ENCODE peak calls at places on chromosomes 16 and 17, in four cellular contexts. D is uterus, S is HCT116, Y is right lobe of liver. T is an unnamed sample.

GRCh38 chr17:50634123-50634914 is at the start of gene ABCC3:
- DNase-seq in D (no peak), S (no peak), Y (peak), T (no peak)

GRCh38 chr17:12627776-12628491 is 37.8 kb upstream of the MYOCD start:
- DNase-seq in D (no peak), S (no peak), Y (no peak), T (no peak)

GRCh38 chr17:37816951-37817350 is 72.1 kb upstream of the HNF1B start:
- DNase-seq in D (no peak), S (no peak), Y (no peak), T (no peak)

GRCh38 chr16:7140899-7141298 is 191.7 kb upstream of the RBFOX1 start:
- DNase-seq in D (no peak), S (no peak), Y (no peak), T (no peak)

GRCh38 chr17:76709077-76709950 is 1.5 kb downstream of the MXRA7 start:
- DNase-seq in D (peak), S (no peak), Y (no peak), T (peak)

GRCh38 chr17:38542286-38542685 is 63.5 kb downstream of the SRCIN1 start:
- DNase-seq in D (no peak), S (no peak), Y (no peak), T (no peak)

GRCh38 chr17:61305024-61305423 is 94.6 kb upstream of the TBX2 start:
- DNase-seq in D (no peak), S (no peak), Y (no peak), T (no peak)

GRCh38 chr16:17321824-17322223 is 148.9 kb downstream of the XYLT1 start:
- DNase-seq in D (no peak), S (no peak), Y (no peak), T (no peak)

GRCh38 chr17:48429638-48430586 is at the start of gene SKAP1:
- DNase-seq in D (no peak), S (no peak), Y (no peak), T (no peak)
- H3K4me3 ChIP-seq in D (no peak), S (peak), Y (no peak), T (peak)

DNA sequence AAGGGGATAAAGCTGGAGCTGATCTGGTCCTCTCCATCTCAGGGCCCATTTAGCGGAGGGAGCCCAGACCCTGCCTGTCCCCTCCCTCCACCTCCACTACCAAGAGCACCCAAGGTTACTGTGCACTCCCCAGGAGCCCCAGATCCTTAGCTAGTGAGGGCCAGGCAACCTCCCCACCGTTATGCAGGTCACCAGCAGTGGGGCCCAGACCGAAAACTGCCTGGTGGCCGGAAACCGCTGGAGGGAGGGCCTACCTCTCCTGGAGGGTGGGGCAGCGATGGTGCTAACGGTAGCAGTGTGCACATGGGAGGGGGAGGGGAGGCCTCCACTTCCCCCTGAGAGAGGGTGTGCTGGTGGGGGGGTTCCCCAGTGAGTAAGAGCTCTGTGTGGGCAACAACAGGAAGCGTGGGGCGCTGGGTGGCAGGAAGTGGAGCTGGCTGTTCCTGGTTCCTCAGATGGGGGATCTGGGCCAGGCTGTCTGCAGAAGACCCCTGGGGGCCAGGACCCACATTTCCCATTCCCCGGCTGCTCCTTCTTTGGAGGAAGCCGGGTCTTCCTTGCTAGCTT is 4.4 kb downstream of the FMNL1 start:
- DNase-seq in D (peak), S (no peak), Y (peak), T (peak)
- TF ChIP-seq POLR2A in D (no peak), S (no peak), Y (no peak), T (no peak)

DNA sequence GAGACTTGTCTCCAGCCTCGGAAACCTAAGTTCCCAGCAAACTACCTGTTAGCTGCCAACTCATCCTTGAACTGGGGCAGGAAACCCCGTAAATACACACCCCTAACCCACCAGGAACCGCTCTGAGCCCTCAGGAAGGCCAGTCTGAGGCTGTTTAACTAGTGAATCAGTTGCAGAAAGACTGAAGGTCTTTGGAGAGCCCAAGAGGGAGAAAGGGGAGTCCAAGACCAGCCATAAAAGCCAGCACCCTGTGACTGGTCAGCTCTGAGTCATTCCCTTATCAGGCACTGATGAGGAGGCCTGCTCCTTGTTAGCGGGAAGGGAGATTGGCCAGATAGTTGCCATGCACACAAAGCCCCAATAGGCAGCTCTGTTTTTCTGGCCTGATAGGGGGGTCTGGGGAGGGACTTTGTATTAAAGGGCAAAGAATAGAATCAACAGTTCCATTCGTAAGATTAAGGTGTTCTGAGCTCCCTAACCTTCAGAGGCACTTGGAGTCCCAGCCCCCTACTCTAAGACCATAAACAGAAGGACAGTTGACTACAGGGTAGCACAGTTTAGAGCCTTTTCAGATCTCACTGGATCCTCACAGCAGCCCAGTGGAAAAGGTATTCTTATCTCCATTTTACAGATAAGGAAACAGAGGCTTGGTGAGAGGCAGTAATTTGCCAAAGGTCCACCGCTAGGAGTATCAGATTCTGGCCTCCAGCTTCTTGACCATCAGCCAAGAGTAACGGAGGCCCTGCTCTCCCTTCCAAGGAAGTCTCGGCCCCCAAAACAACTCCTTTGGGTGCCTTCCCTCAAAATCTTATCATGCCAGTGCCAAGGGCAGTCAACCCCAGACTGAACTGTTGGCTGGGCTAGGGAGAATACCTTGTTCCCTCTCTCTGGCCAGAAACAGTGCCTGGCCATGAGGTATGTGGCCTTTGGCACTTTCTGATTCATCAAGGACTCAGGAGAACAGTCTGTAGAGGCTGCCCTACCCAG is 2.2 kb upstream of the KRT19 start:
- DNase-seq in D (peak), S (peak), Y (no peak), T (peak)
- H3K4me3 ChIP-seq in D (no peak), S (peak), Y (no peak), T (no peak)

GRCh38 chr16:53099318-53100130 is 44.7 kb downstream of the CHD9 start:
- DNase-seq in D (peak), S (peak), Y (peak), T (peak)
- TF ChIP-seq POLR2A in D (no peak), S (no peak), Y (peak), T (no peak)

DNA sequence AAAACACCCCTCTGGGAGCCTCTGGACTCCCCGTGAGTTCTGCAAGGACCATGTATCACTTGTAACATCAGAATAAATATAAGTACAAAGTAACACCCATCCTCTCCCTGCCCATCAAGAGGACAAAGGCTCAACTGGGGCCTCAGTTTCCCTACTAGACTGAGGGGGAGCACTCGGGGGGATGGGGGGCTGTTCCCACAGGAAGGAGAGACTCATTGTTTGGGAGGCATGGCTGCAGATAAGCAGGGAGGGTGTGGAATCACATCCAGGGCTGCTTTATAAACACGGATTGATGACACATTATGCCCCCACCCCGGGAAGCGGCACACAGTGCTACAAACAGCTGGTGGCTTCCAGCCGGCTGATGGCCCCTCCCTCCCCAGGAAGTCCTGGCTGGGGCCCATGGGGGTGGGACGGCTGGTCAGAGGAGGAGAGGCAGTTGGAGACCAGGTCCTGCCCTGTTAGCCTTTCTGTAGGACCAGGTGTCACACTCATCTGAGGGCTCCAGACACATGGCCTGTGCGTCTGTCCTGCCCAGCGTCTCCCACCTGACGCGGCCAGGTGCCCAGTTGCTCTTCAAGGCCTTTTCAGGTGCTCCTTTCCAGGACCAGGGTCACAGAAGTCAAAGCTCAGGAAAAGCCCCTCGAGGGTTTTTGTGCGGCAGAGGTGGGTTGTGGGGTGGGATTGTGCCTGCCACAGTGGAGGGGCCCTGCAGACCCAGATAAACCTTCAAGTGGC is 1.3 kb upstream of the MPG start:
- DNase-seq in D (peak), S (no peak), Y (no peak), T (peak)
- H3K4me3 ChIP-seq in D (no peak), S (peak), Y (no peak), T (peak)

GRCh38 chr17:17545984-17546383 is 45.5 kb downstream of the PEMT start:
- DNase-seq in D (no peak), S (no peak), Y (no peak), T (peak)
- TF ChIP-seq POLR2A in D (no peak), S (no peak), Y (no peak), T (no peak)

DNA sequence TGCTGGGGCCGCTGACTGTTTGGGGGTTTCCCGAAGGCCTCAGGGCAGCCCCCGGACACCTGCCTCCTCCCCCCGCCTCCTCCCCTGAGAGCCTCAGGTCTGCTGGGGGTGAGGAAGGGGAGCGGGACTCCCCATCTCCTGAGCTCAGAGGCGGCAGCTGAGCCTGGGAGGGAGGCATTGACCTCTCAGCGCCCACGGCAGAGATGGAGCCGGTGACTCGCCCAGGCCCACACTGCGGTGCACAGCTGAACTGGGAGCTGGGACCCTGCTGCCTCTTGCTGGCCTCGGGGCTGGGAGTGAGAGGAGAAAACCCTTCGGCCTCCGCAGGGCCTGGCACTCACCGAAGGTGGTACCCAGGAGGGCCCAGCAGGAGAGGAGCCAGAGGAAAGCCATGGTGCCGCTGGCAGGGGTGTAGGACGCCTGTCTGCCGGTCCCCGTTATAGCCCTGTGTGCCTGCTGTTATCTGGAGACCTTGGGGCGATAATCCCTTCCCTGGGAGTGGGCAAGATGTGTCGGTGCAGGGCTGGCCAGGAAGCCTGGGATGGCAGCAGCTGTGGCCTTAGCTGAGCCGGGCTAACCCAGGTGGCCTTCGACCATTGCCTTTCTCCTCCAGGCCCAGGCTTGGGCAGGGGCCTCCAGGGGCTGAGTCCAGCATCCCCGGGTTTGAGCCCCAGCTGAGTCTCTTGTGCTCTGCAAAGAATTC is at the start of gene CTRB2:
- DNase-seq in D (no peak), S (no peak), Y (no peak), T (no peak)
- H3K4me3 ChIP-seq in D (no peak), S (no peak), Y (no peak), T (no peak)

DNA sequence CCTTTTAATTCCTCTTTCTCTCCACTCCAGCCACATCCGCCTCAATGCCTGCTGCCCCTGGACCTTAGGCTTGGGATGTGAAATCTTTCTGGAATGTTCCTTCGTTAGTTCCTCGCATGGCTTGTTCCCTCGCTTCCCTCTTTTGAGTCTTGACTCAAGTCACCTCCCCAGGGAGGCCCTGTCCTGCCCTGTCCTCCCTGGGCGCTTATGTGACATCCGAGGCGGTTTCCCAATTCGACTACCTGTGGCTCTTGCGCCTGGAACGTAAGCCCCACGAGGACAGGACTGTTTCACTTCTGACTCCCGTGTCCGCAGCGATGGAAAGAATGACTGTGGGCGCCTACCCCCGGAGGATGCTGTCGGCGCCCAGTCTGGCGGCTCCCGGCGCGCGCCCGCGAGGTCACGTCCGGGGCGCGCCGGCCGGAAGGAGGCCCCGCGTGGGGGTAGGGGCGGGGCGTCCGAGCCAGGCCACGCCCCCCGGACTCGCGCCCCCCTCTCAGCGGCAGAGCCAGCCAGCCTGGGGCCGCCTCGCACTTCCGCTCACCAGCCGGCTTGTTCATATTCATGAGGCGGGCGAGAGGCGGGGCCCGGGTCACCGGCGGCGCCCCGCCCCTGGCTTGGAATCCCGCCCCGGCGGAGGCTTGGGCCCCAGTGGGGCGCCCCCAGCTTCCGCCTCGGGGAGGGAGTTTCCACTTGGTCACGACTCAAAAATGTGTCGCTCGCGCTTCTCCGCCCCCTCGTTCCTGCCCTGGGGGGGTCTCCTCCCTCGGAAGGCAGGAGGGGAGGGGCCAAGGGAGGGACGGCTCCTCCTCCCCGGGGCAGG is 8.4 kb upstream of the GLIS2 start:
- DNase-seq in D (peak), S (peak), Y (peak), T (peak)
- TF ChIP-seq POLR2A in D (no peak), S (peak), Y (peak), T (peak)

GRCh38 chr17:8140413-8141029 is 11.7 kb downstream of the PER1 start:
- DNase-seq in D (no peak), S (no peak), Y (no peak), T (no peak)

GRCh38 chr17:8138366-8138671 is 13.9 kb downstream of the PER1 start:
- DNase-seq in D (no peak), S (no peak), Y (no peak), T (no peak)

GRCh38 chr17:8140058-8140412 is 12.2 kb downstream of the PER1 start:
- DNase-seq in D (peak), S (no peak), Y (peak), T (no peak)

GRCh38 chr17:8137645-8138342 is 13.9 kb upstream of the HES7 start:
- DNase-seq in D (peak), S (no peak), Y (no peak), T (no peak)

DNA sequence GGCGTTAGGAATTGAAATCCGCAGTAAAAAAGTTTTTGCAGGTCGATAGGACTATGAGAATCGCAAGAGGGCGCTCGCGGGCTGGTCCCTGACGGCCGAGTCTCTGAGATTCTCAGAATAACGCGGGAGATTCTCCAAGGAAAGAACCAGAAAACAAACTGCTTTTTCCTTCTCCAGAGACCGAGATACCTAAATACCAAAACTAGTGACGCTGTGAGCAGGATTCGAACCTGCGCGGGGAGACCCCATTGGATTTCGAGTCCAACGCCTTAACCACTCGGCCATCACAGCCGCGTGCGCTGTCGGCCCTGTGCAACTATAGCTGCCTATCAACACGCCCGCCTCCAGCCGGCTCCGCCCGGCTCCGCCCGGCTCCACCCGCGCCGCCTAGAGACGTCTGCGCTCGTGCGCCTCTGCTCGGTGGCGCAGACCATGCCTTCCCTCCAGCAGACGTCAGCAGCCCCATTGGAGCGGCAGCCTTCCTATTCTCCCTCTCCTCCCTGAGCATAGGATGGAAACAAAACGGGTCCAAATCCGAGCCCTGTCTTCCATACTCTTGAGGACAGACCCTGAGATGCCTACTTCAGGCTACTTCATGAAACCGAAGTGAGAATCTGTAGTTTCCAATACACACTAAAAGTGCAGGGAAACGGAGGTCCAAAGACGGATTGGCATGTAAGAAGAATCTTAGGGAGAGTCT is 13.4 kb downstream of the PER1 start:
- DNase-seq in D (peak), S (peak), Y (peak), T (peak)
- H3K4me3 ChIP-seq in D (peak), S (peak), Y (no peak), T (peak)

DNA sequence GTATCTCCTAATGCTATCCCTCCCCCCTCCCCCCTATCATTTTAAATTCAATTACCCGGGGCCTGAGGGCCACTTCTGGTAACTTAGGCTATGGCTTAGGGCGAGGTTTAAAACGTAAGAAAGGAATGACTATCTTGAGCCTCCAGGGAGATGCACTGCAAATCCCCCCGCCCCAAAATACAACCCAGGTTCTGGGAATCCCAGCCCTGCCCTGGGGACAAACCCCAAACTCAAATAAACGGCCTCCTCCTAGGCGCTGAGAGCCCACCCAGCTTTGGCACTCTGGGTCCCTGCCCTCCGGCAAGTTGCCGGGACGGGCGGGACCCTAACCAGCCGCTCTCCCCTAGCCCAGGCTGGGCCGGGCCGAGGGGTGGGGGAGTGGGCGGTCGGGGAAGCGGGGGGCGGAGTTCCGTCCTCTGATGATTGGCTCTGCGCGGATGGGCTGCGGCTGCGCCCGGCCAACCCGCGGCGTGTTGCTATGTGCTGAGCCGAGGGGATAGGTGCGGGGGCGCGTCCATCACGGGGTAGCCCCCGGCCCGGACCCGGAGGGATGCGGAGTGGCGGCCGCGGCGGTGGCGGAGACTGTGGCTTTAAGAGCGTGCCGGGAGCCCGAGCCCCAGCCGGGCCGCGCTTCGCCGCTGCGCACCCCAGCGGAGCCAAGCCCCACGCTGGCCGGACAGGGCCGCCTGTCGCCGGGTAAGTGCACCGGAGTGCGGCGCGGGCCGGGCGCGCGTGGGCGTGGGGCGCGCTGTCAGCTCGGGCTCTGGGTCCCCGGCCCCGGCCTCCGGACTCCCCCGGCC is at the start of gene YPEL2:
- DNase-seq in D (peak), S (peak), Y (peak), T (peak)
- TF ChIP-seq POLR2A in D (peak), S (peak), Y (peak), T (peak)

T was measured in heart left ventricle.